ENCODE peak calls at places on chromosome 2, in five cellular contexts. N is heart left ventricle, A is naive B cell, S is left lung, T is Right ventricle myocardium superior. R is an unnamed sample.

GRCh38 chr2:200713704-200714064 is 98.0 kb upstream of the BZW1 start:
- ATAC-seq in A (no peak), S (no peak), T (no peak), N (no peak), R (no peak)

GRCh38 chr2:42385225-42385624 is 24.2 kb upstream of the COX7A2L start:
- ATAC-seq in N (peak), S (peak), A (no peak), T (no peak), R (no peak)

GRCh38 chr2:115161531-115162453 is 719.4 kb downstream of the DPP10 start:
- ATAC-seq in T (no peak), A (no peak), N (peak), S (peak), R (no peak)

GRCh38 chr2:230537531-230537976 is 121.6 kb downstream of the SP100 start:
- ATAC-seq in A (peak), T (no peak), N (no peak), S (no peak), R (no peak)

GRCh38 chr2:236702693-236703092 is 133.1 kb downstream of the ACKR3 start:
- ATAC-seq in T (no peak), S (peak), N (no peak), A (no peak), R (no peak)

GRCh38 chr2:219702796-219703545 is 75.5 kb downstream of the SLC4A3 start:
- ATAC-seq in S (peak), T (peak), A (no peak), N (peak), R (no peak)

GRCh38 chr2:201886504-201886903 is 80.2 kb downstream of the CDK15 start:
- ATAC-seq in S (no peak), A (no peak), N (no peak), T (no peak), R (no peak)

GRCh38 chr2:216216951-216217903 is 108.1 kb downstream of the XRCC5 start:
- ATAC-seq in S (peak), N (peak), A (no peak), T (no peak), R (no peak)

GRCh38 chr2:133811409-133812125 is 243.3 kb upstream of the NCKAP5 start:
- ATAC-seq in A (peak), T (no peak), N (no peak), S (no peak), R (no peak)

GRCh38 chr2:62014102-62014501 is 108.6 kb downstream of the COMMD1 start:
- ATAC-seq in A (no peak), N (peak), S (peak), T (peak), R (peak)

GRCh38 chr2:235669269-235669831 is 175.5 kb downstream of the AGAP1 start:
- ATAC-seq in S (peak), N (peak), A (no peak), T (peak), R (peak)

GRCh38 chr2:7899241-7899640 is 782.6 kb upstream of the ID2 start:
- ATAC-seq in N (no peak), T (no peak), A (no peak), S (no peak), R (no peak)

GRCh38 chr2:119678021-119678656 is 862 bp upstream of the TMEM177 start:
- ATAC-seq in N (no peak), S (peak), T (no peak), A (peak), R (no peak)

GRCh38 chr2:236972491-236973379 is 113.0 kb upstream of the COPS8 start:
- ATAC-seq in T (peak), A (no peak), S (peak), N (peak), R (peak)

GRCh38 chr2:9641641-9642040 is 10.8 kb upstream of the YWHAQ start:
- ATAC-seq in N (no peak), A (no peak), S (no peak), T (no peak), R (no peak)

GRCh38 chr2:78978340-78978739 is 47.2 kb upstream of the REG3G start:
- ATAC-seq in N (no peak), T (no peak), S (no peak), A (no peak), R (no peak)

GRCh38 chr2:99600929-99601680 is 111.3 kb upstream of the REV1 start:
- ATAC-seq in S (no peak), T (no peak), A (no peak), N (no peak), R (no peak)

GRCh38 chr2:96891591-96892333 is 21.9 kb upstream of the SEMA4C start:
- ATAC-seq in A (no peak), N (peak), S (peak), T (no peak), R (peak)

GRCh38 chr2:118089015-118089800 is 937 bp downstream of the INSIG2 start:
- ATAC-seq in T (peak), S (peak), A (peak), N (peak), R (no peak)

GRCh38 chr2:171141320-171141719 is 19.4 kb downstream of the TLK1 start:
- ATAC-seq in N (peak), T (peak), A (no peak), S (peak), R (no peak)

GRCh38 chr2:204849887-204850286 is 304.6 kb downstream of the PARD3B start:
- ATAC-seq in S (no peak), T (no peak), N (no peak), A (no peak), R (no peak)

GRCh38 chr2:112614201-112614840 is 29.9 kb downstream of the CHCHD5 start:
- ATAC-seq in T (no peak), N (no peak), A (no peak), S (no peak), R (no peak)

GRCh38 chr2:218216336-218216673 is 684 bp upstream of the ARPC2 start:
- ATAC-seq in N (no peak), S (no peak), T (peak), A (no peak), R (no peak)

GRCh38 chr2:6535572-6535971 is 330.1 kb downstream of the CMPK2 start:
- ATAC-seq in A (no peak), T (no peak), S (no peak), N (no peak), R (no peak)

GRCh38 chr2:175829741-175830140 is 172.3 kb downstream of the LNPK start:
- ATAC-seq in A (no peak), T (no peak), S (no peak), N (no peak), R (no peak)

GRCh38 chr2:80293026-80293425 is 11.5 kb downstream of the LRRTM1 start:
- ATAC-seq in T (no peak), A (no peak), S (no peak), N (no peak), R (no peak)

GRCh38 chr2:109493176-109493935 is 120.4 kb downstream of the SEPTIN10 start:
- ATAC-seq in A (no peak), S (no peak), T (no peak), N (no peak), R (no peak)

R was measured in gastroesophageal sphincter.